ENCODE peak calls at places on chromosomes 11 and 22, in eight cellular contexts. O is prostate gland, N is GM12878, Y is vagina, R is transverse colon, Q is endothelial cell of umbilical vein, U is sigmoid colon, H is suprapubic skin. F is an unnamed sample. For H3K9me3 and H3K4me1, the result is how much of the 10 kb centered on the place peaks cover.

GRCh38 chr11:8810331-8811301 is 100.4 kb upstream of the AKIP1 start:
- DNase-seq in O (peak), N (no peak), Y (no peak), R (peak), Q (peak), U (peak), H (peak), F (peak)

GRCh38 chr11:61350336-61350735 is 11.3 kb downstream of the CYB561A3 start:
- DNase-seq in O (no peak), N (no peak), Y (no peak), R (no peak), Q (no peak), U (no peak), H (no peak), F (no peak)

GRCh38 chr22:24146190-24146616 is 35.1 kb upstream of the SUSD2 start:
- DNase-seq in O (peak), N (no peak), Y (no peak), R (peak), Q (no peak), U (peak), H (no peak), F (no peak)

GRCh38 chr22:36913431-36914382 is at the start of gene CSF2RB:
- DNase-seq in O (no peak), N (no peak), Y (no peak), R (peak), Q (peak), U (peak), H (no peak), F (peak)

GRCh38 chr11:117468888-117469287 is 141.2 kb downstream of the CEP164 start:
- DNase-seq in O (no peak), N (no peak), Y (no peak), R (no peak), Q (no peak), U (peak), H (no peak), F (no peak)

GRCh38 chr22:46056169-46057041 is 79.4 kb upstream of the WNT7B start:
- DNase-seq in O (no peak), N (no peak), Y (no peak), R (peak), Q (no peak), U (peak), H (peak), F (peak)

GRCh38 chr11:2390871-2391662 is 9.5 kb upstream of the TSSC4 start:
- DNase-seq in O (no peak), N (no peak), Y (no peak), R (peak), Q (no peak), U (peak), H (no peak), F (no peak)

GRCh38 chr11:43952020-43952400 is 9.6 kb downstream of the C11orf96 start:
- DNase-seq in O (no peak), N (no peak), Y (no peak), R (no peak), Q (no peak), U (no peak), H (no peak), F (no peak)

GRCh38 chr22:31954535-31955326 is 10.4 kb downstream of the YWHAH start:
- DNase-seq in O (no peak), N (no peak), Y (no peak), R (no peak), Q (no peak), U (no peak), H (no peak), F (no peak)

GRCh38 chr22:19359554-19360299 is 68.2 kb upstream of the CLTCL1 start:
- DNase-seq in O (no peak), N (peak), Y (no peak), R (no peak), Q (no peak), U (no peak), H (no peak), F (no peak)

GRCh38 chr22:48654492-48654891 is 1173.2 kb downstream of the BRD1 start:
- DNase-seq in O (no peak), N (no peak), Y (no peak), R (no peak), Q (no peak), U (no peak), H (no peak), F (no peak)
- H3K9me3 ChIP-seq in O (under half), N (under half), Y (under half), R (under half), Q (under half), U (under half), H (under half), F (under half)

GRCh38 chr11:35144811-35145210 is 5.8 kb downstream of the CD44 start:
- DNase-seq in O (no peak), N (no peak), Y (no peak), R (no peak), Q (no peak), U (no peak), H (no peak), F (no peak)

GRCh38 chr11:35146711-35147110 is 7.7 kb downstream of the CD44 start:
- DNase-seq in O (no peak), N (no peak), Y (no peak), R (no peak), Q (no peak), U (no peak), H (no peak), F (no peak)

GRCh38 chr11:35144103-35144741 is 5.3 kb downstream of the CD44 start:
- DNase-seq in O (peak), N (peak), Y (no peak), R (peak), Q (no peak), U (no peak), H (no peak), F (no peak)

GRCh38 chr11:35146074-35146521 is 7.1 kb downstream of the CD44 start:
- DNase-seq in O (no peak), N (peak), Y (no peak), R (peak), Q (no peak), U (no peak), H (no peak), F (no peak)

DNA sequence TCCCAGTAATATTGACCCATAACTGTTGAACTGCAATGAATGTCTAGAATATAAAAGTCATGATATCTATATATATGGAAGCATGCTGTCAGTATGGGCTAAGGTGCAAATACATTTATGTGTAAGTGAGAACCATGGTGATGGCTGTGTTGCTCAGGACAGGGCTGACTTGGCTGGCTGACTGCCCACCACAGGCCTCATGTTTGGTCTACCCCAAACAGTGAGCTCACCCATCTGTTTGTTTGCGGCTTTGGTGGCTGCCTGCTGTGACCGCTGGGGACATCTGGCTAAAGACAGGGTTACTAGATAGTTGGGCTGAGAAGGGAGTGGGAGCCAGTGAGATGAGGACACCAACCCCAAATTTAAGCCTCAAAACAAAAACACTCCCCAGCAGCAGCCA is 6.3 kb downstream of the CD44 start:
- DNase-seq in O (no peak), N (peak), Y (no peak), R (peak), Q (no peak), U (no peak), H (no peak), F (no peak)
- TF ChIP-seq POLR2AphosphoS5 in O (no peak), N (peak), Y (no peak), R (no peak), Q (no peak), U (no peak), H (no peak), F (no peak)

GRCh38 chr11:76026862-76027261 is 179.4 kb downstream of the WNT11 start:
- DNase-seq in O (no peak), N (no peak), Y (no peak), R (no peak), Q (no peak), U (no peak), H (no peak), F (no peak)

GRCh38 chr11:76025068-76025467 is 181.2 kb downstream of the WNT11 start:
- DNase-seq in O (no peak), N (no peak), Y (no peak), R (no peak), Q (peak), U (no peak), H (no peak), F (no peak)

GRCh38 chr11:76030286-76030685 is 176.0 kb downstream of the WNT11 start:
- DNase-seq in O (no peak), N (no peak), Y (no peak), R (no peak), Q (peak), U (no peak), H (no peak), F (no peak)

GRCh38 chr11:76023408-76024068 is 182.8 kb downstream of the WNT11 start:
- DNase-seq in O (no peak), N (no peak), Y (no peak), R (no peak), Q (no peak), U (no peak), H (no peak), F (no peak)

DNA sequence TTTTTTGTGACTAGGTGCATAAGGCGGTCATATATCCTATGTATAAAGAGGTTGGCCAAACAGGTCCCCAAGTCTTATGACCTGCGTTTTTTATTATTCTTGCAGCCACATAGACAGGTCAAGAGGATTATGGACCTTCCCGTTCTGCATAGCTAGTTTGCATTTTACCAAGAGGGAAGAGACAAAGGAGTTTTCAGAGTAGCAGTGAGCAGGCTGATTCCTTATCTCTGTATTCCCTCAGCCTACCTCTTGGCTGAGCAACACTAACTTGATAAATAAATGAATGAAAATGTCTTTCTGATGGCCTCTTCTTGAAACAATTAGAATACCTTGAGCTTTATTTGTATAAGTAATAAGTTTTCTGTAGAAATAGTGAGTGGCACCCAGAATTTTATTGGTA is 180.5 kb downstream of the WNT11 start:
- DNase-seq in O (no peak), N (no peak), Y (no peak), R (no peak), Q (no peak), U (no peak), H (no peak), F (no peak)
- H3K4me1 ChIP-seq in O (under half), N (under half), Y (under half), R (under half), Q (under half), U (under half), H (under half), F (under half)

DNA sequence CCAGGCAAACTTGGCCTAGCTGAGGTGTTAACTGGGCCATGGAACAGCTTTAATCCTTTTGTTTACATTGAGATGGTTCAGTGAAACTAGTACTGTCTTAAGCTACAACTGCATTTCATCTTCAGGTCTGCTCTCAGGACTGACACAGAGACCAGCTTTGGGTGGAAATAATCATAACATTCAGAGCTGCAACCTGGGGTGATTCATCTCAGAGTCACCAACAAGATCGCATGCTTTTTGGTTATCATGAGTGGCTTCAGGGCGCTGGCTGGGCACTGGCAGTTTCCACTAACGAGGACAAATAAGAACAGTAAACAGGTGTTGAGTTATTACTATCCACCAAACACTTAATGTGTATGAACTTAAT is 60.9 kb upstream of the PAX6 start:
- DNase-seq in O (no peak), N (no peak), Y (no peak), R (no peak), Q (no peak), U (no peak), H (no peak), F (no peak)
- H3K9me3 ChIP-seq in O (under half), N (under half), Y (under half), R (under half), Q (under half), U (under half), H (under half), F (under half)

GRCh38 chr11:62540804-62541671 is 5.6 kb downstream of the AHNAK start:
- DNase-seq in O (no peak), N (peak), Y (no peak), R (peak), Q (peak), U (peak), H (no peak), F (no peak)

GRCh38 chr11:62538470-62539237 is 8.0 kb downstream of the AHNAK start:
- DNase-seq in O (no peak), N (no peak), Y (no peak), R (no peak), Q (no peak), U (no peak), H (no peak), F (no peak)

GRCh38 chr11:62542111-62542745 is 4.4 kb downstream of the AHNAK start:
- DNase-seq in O (no peak), N (no peak), Y (no peak), R (peak), Q (no peak), U (no peak), H (no peak), F (no peak)

GRCh38 chr11:62536301-62536957 is 10.2 kb downstream of the AHNAK start:
- DNase-seq in O (no peak), N (no peak), Y (no peak), R (no peak), Q (no peak), U (peak), H (no peak), F (no peak)

GRCh38 chr11:62539238-62539925 is 7.2 kb downstream of the AHNAK start:
- DNase-seq in O (no peak), N (no peak), Y (no peak), R (peak), Q (peak), U (peak), H (no peak), F (peak)
- TF ChIP-seq POLR2AphosphoS5 in O (no peak), N (no peak), Y (peak), R (no peak), Q (peak), U (peak), H (no peak), F (no peak)

GRCh38 chr11:46697723-46698122 is 2.7 kb downstream of the ARHGAP1 start:
- DNase-seq in O (no peak), N (no peak), Y (no peak), R (no peak), Q (no peak), U (no peak), H (no peak), F (no peak)

GRCh38 chr11:46696212-46696558 is 4.2 kb downstream of the ARHGAP1 start:
- DNase-seq in O (no peak), N (no peak), Y (no peak), R (no peak), Q (no peak), U (no peak), H (no peak), F (no peak)

GRCh38 chr11:46697303-46697702 is 3.1 kb downstream of the ARHGAP1 start:
- DNase-seq in O (no peak), N (no peak), Y (no peak), R (no peak), Q (no peak), U (no peak), H (no peak), F (no peak)

GRCh38 chr11:46700251-46701077 is at the start of the genes ARHGAP1 and ZNF408:
- DNase-seq in O (peak), N (peak), Y (no peak), R (peak), Q (peak), U (peak), H (peak), F (peak)

DNA sequence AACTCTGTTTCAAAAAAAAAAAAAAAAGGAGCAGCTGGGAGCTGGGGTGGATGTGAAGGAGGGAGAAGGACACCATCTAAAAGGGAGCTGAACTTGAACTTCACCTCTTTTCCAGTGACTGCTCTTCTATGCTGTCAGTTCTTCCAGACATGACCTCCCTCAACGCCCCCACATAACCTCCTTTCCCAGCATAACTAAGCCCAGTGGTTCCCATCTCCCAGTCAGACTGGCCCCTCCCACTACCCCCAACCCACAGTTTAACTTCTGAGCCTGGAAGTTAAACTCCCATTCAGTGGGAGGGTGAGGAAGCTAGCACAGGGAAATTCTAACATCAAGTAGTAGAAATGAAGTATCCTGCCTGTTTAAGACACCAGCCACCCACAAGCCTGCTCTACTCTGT is 1.8 kb downstream of the ARHGAP1 start:
- DNase-seq in O (no peak), N (no peak), Y (no peak), R (no peak), Q (no peak), U (no peak), H (no peak), F (no peak)
- H3K4me1 ChIP-seq in O (under half), N (under half), Y (half or more), R (under half), Q (under half), U (under half), H (half or more), F (under half)

GRCh38 chr11:34809191-34810106 is 106.7 kb downstream of the APIP start:
- DNase-seq in O (peak), N (no peak), Y (no peak), R (no peak), Q (peak), U (no peak), H (no peak), F (no peak)
- H3K9me3 ChIP-seq in O (under half), N (under half), Y (under half), R (under half), Q (under half), U (under half), H (under half), F (under half)